ENCODE peak calls at places on chromosomes 13 and 19, in five cellular contexts. S, I, P, N and O are unnamed samples.

GRCh38 chr19:14031719-14032480 is at the start of gene IL27RA:
- DNase-seq in S (peak), I (no peak), P (peak), N (no peak), O (no peak)

GRCh38 chr13:47463726-47464125 is 537.3 kb downstream of the SUCLA2 start:
- DNase-seq in S (no peak), I (no peak), P (no peak), N (no peak), O (peak)

GRCh38 chr13:43815204-43815603 is 28.4 kb upstream of the ENOX1 start:
- DNase-seq in S (peak), I (peak), P (no peak), N (no peak), O (no peak)

GRCh38 chr19:5655412-5655811 is 24.9 kb downstream of the MICOS13 start:
- DNase-seq in S (no peak), I (no peak), P (no peak), N (no peak), O (no peak)

GRCh38 chr19:17328517-17329060 is 6.1 kb downstream of the ANO8 start:
- DNase-seq in S (no peak), I (no peak), P (no peak), N (no peak), O (no peak)

GRCh38 chr13:53028063-53028462 is 550 bp upstream of the OLFM4 start:
- DNase-seq in S (no peak), I (no peak), P (no peak), N (no peak), O (no peak)

GRCh38 chr19:5240011-5240410 is 100.6 kb downstream of the PTPRS start:
- DNase-seq in S (no peak), I (no peak), P (no peak), N (no peak), O (no peak)

GRCh38 chr19:2327773-2328400 is 499 bp downstream of the LSM7 start:
- DNase-seq in S (peak), I (peak), P (peak), N (peak), O (peak)

GRCh38 chr19:15584541-15585115 is 30.4 kb upstream of the CYP4F8 start:
- DNase-seq in S (peak), I (peak), P (peak), N (no peak), O (no peak)
- H3K4me3 ChIP-seq in S (no peak), I (no peak), P (peak), N (no peak), O (no peak)

DNA sequence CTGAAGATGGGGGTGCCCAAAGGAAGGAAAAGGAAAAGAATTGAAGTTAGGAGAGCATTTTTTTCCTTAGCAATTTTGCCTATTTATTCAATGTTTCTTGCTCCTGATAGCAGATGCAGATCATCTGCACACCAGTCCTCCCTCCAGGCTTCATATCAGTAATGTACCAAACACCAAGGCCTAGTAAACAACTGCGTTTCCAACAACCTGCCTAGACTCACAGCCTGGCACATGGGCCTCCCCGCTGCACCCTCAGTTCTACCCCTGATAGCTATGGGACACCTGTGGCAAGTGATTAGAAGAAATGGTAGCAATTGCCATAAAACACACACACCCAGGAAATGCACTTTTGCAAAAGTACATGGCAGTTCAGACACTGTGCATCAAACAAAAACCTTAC is 30.4 kb upstream of the HMGB1 start:
- DNase-seq in S (no peak), I (no peak), P (no peak), N (no peak), O (no peak)
- H3K4me3 ChIP-seq in S (no peak), I (no peak), P (no peak), N (no peak), O (no peak)

GRCh38 chr13:21060063-21060826 is 1.1 kb downstream of the LATS2 start:
- DNase-seq in S (no peak), I (no peak), P (peak), N (no peak), O (no peak)
- H3K4me3 ChIP-seq in S (peak), I (peak), P (peak), N (peak), O (peak)

GRCh38 chr19:41327499-41328156 is 17.7 kb downstream of the CCDC97 start:
- DNase-seq in S (peak), I (no peak), P (no peak), N (no peak), O (peak)

GRCh38 chr19:41327076-41327475 is 17.1 kb downstream of the CCDC97 start:
- DNase-seq in S (no peak), I (no peak), P (no peak), N (no peak), O (no peak)

GRCh38 chr19:41325947-41326706 is 16.2 kb downstream of the CCDC97 start:
- DNase-seq in S (peak), I (no peak), P (no peak), N (peak), O (no peak)

GRCh38 chr19:41328818-41329220 is 18.8 kb downstream of the CCDC97 start:
- DNase-seq in S (no peak), I (no peak), P (no peak), N (no peak), O (no peak)

DNA sequence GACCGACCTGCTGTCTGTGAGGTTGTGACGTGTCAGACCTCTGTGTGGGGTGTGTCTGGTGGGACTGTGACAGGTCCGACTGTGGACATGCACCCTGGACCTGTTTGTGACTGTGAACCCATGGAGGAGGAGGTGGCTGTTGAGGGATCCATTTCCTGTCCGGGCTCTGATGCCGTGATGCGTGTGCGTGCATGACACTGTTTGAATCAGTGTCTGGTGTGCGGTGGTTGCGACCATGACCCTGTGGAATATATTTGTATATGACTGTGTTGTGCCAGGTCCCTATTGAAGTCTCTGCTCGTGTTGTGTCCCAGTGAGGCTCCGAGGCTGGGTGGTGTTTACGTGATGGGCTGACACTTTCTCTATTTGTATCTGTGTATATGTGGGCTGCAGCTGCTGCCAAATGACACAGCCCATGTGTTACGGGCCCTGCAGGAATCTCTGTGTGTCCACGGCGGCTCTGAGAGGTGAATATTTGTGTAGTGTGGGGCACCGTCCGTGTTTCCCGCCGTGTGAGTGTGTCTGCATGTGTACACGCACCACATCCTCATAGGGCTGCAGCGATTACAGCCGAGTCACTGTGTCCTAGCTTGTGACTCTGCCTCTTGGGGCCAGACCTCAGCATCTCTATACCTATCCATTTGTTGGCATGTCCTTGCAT is 18.3 kb downstream of the CCDC97 start:
- DNase-seq in S (peak), I (no peak), P (no peak), N (no peak), O (no peak)
- H3K4me3 ChIP-seq in S (no peak), I (no peak), P (no peak), N (no peak), O (no peak)

DNA sequence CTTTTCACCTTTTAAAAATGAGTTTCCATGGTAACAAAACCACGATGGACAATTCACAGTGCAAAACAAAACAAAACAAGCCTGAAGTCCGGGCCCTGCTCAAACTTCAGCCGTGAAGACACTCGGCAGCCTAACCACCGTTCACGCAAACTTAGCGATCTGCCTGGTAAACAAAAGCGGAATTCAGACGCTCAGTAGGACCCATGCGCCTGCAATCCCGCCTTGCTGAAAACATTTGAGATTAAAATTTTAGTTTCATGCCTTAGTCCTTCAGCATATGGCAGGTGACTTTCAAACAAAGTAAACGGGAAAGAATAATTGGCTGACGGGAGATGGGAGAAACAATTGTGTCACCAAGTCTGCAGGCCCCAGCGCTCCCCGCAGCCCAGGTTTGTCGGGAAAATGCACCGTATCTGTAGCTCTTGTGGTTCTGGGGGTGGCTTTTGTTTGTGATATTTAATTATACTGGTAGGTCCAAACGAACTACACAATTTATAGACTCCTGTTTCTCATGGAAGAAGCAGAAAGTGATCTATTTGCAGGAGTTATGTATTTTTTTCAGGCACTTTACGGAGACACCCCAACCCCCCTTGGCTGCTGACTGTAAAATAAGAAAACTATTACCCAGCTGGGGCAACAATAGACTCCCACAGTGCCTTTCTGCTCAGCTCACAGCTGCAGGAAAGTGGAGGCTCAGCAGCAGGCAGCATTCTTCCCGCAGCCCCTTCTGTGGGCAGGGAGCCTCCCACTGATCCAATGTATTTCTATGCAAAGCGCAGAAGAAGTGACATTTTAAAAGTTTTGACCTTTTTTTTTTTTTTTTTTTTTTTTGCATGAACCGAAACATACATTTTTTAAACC is 94.7 kb downstream of the SOX1 start:
- DNase-seq in S (no peak), I (no peak), P (no peak), N (no peak), O (no peak)
- H3K4me3 ChIP-seq in S (no peak), I (no peak), P (no peak), N (no peak), O (no peak)

DNA sequence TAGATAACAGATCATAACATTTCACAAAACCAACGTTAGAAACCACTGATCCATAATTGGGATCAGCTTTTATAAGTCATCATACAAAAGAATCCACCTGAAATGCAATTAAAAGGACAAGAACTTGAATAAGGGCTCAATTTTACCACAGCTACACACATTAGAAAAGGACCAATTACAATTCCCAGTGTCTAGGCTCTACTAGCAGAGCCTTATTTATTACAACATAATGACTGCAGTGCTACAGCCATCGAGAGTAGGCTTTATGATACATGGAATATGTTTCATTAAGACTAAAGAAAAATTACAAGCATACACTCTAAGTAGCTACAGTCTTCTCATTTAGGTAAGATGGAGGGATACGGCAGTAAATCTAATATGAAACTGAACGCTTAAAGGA is 2.9 kb downstream of the RBM26 start:
- DNase-seq in S (no peak), I (no peak), P (no peak), N (no peak), O (no peak)
- H3K4me3 ChIP-seq in S (no peak), I (no peak), P (peak), N (no peak), O (peak)

GRCh38 chr19:50043967-50044366 is 18.2 kb downstream of the ZNF473 start:
- DNase-seq in S (no peak), I (no peak), P (no peak), N (no peak), O (no peak)
- H3K4me3 ChIP-seq in S (no peak), I (no peak), P (no peak), N (no peak), O (no peak)

GRCh38 chr19:22976248-22976647 is 26.7 kb downstream of the ZNF728 start:
- DNase-seq in S (no peak), I (no peak), P (no peak), N (no peak), O (no peak)
- H3K4me3 ChIP-seq in S (no peak), I (no peak), P (no peak), N (no peak), O (no peak)